ENCODE peak calls at places on chromosomes 3 and 15, in six cellular contexts. X is globus pallidus; A is activated CD4-positive, CD25-positive, alpha-beta regulatory T cell; R is mesendoderm; C is left ventricle myocardium superior; I is CD8-positive, alpha-beta T cell. D is an unnamed sample.

GRCh38 chr3:62833538-62833937 is 41.7 kb downstream of the CADPS start:
- DNase-seq in X (no peak), A (no peak), R (peak), C (no peak), I (no peak), D (no peak)

GRCh38 chr3:9862391-9863235 is 17.4 kb downstream of the CIDEC start:
- DNase-seq in X (no peak), A (peak), R (peak), C (peak), I (peak), D (peak)

GRCh38 chr15:70669966-70670658 is 93.2 kb downstream of the UACA start:
- DNase-seq in X (no peak), A (no peak), R (peak), C (peak), I (no peak), D (no peak)

GRCh38 chr15:89243046-89243690 is 611 bp upstream of the FANCI start:
- DNase-seq in X (no peak), A (no peak), R (no peak), C (no peak), I (no peak), D (no peak)

GRCh38 chr15:101250931-101251829 is 668 bp downstream of the CHSY1 start:
- DNase-seq in X (no peak), A (no peak), R (peak), C (peak), I (no peak), D (no peak)

GRCh38 chr15:85533949-85534543 is 153.6 kb downstream of the AKAP13 start:
- DNase-seq in X (no peak), A (no peak), R (no peak), C (no peak), I (no peak), D (no peak)

GRCh38 chr3:15941958-15942357 is 144.2 kb upstream of the ANKRD28 start:
- DNase-seq in X (no peak), A (no peak), R (no peak), C (no peak), I (no peak), D (no peak)

GRCh38 chr3:39142067-39142466 is 11.3 kb downstream of the CSRNP1 start:
- DNase-seq in X (no peak), A (no peak), R (no peak), C (no peak), I (no peak), D (no peak)

GRCh38 chr3:141854559-141854958 is 21.9 kb upstream of the ATP1B3 start:
- DNase-seq in X (no peak), A (no peak), R (no peak), C (no peak), I (no peak), D (no peak)

GRCh38 chr3:58608648-58609047 is 31.5 kb upstream of the FAM107A start:
- DNase-seq in X (peak), A (no peak), R (no peak), C (peak), I (no peak), D (no peak)

GRCh38 chr3:52447512-52448355 is 2.8 kb upstream of the SEMA3G start:
- DNase-seq in X (no peak), A (no peak), R (no peak), C (peak), I (no peak), D (no peak)

GRCh38 chr15:80604583-80605506 is 90.3 kb upstream of the ABHD17C start:
- DNase-seq in X (no peak), A (no peak), R (peak), C (no peak), I (no peak), D (no peak)

GRCh38 chr3:100370751-100371150 is 30.1 kb downstream of the TOMM70 start:
- DNase-seq in X (no peak), A (no peak), R (no peak), C (no peak), I (no peak), D (no peak)

GRCh38 chr3:15241341-15241740 is 35.3 kb downstream of the CAPN7 start:
- DNase-seq in X (peak), A (no peak), R (peak), C (no peak), I (no peak), D (peak)

GRCh38 chr15:77759896-77760592 is 127.3 kb upstream of the LINGO1 start:
- DNase-seq in X (no peak), A (no peak), R (no peak), C (no peak), I (no peak), D (no peak)

GRCh38 chr3:99872633-99873254 is 55.1 kb downstream of the CMSS1 start:
- DNase-seq in X (no peak), A (no peak), R (no peak), C (no peak), I (no peak), D (no peak)

GRCh38 chr3:78703944-78704343 is 1063.9 kb downstream of the ROBO1 start:
- DNase-seq in X (no peak), A (no peak), R (no peak), C (no peak), I (no peak), D (no peak)

GRCh38 chr15:62877276-62877857 is 165.2 kb upstream of the TPM1 start:
- DNase-seq in X (no peak), A (no peak), R (no peak), C (no peak), I (no peak), D (no peak)

GRCh38 chr3:134407247-134407640 is 33.0 kb upstream of the AMOTL2 start:
- DNase-seq in X (no peak), A (no peak), R (peak), C (no peak), I (no peak), D (no peak)

GRCh38 chr15:72939855-72940631 is 112.2 kb upstream of the NEO1 start:
- DNase-seq in X (peak), A (no peak), R (no peak), C (no peak), I (no peak), D (no peak)

GRCh38 chr3:30680789-30681188 is 74.4 kb downstream of the TGFBR2 start:
- DNase-seq in X (peak), A (no peak), R (no peak), C (peak), I (no peak), D (no peak)

GRCh38 chr15:62749445-62749844 is 293.1 kb upstream of the TPM1 start:
- DNase-seq in X (no peak), A (no peak), R (no peak), C (no peak), I (no peak), D (no peak)

GRCh38 chr3:196971094-196971698 is 2.6 kb upstream of the PIGZ start:
- DNase-seq in X (no peak), A (no peak), R (no peak), C (no peak), I (no peak), D (no peak)

GRCh38 chr3:69999191-70000027 is at the start of gene SAMMSON:
- DNase-seq in X (peak), A (no peak), R (peak), C (peak), I (no peak), D (no peak)

GRCh38 chr3:108489776-108490175 is 20.6 kb downstream of the MYH15 start:
- DNase-seq in X (peak), A (no peak), R (peak), C (no peak), I (peak), D (peak)

GRCh38 chr15:35054380-35054779 is 30.7 kb downstream of the NANOGP8 start:
- DNase-seq in X (no peak), A (no peak), R (no peak), C (no peak), I (no peak), D (no peak)

GRCh38 chr3:152835311-152836102 is 576 bp downstream of the P2RY1 start:
- DNase-seq in X (peak), A (no peak), R (peak), C (peak), I (no peak), D (no peak)